ENCODE peak calls at places on chromosomes 2 and 18, in seven cellular contexts. J is GM23338, G is heart right ventricle, O is tibial nerve, N is ovary, B is K562, Z is IMR-90. A is an unnamed sample.

GRCh38 chr2:173749315-173749714 is 215.9 kb downstream of the SP3 start:
- DNase-seq in J (no peak), G (no peak), O (no peak), N (no peak), B (no peak), Z (peak), A (peak)

GRCh38 chr2:121649402-121649651 is at the start of gene CLASP1:
- DNase-seq in J (peak), G (peak), O (peak), N (peak), B (peak), Z (peak), A (peak)

GRCh38 chr2:26429779-26430654 is 28.3 kb downstream of the DRC1 start:
- DNase-seq in J (no peak), G (peak), O (no peak), N (no peak), B (no peak), Z (no peak), A (peak)

GRCh38 chr2:240892361-240892760 is 3.6 kb downstream of the MAB21L4 start:
- DNase-seq in J (no peak), G (no peak), O (no peak), N (no peak), B (no peak), Z (no peak), A (no peak)

GRCh38 chr2:42895134-42895795 is 102.9 kb upstream of the HAAO start:
- DNase-seq in J (no peak), G (no peak), O (no peak), N (no peak), B (no peak), Z (peak), A (no peak)

GRCh38 chr2:191635333-191636234 is 42.4 kb upstream of the NABP1 start:
- DNase-seq in J (no peak), G (no peak), O (no peak), N (no peak), B (no peak), Z (peak), A (peak)

GRCh38 chr18:45688834-45689233 is 35.1 kb upstream of the SLC14A1 start:
- DNase-seq in J (no peak), G (no peak), O (no peak), N (no peak), B (no peak), Z (no peak), A (no peak)

GRCh38 chr2:239830718-239831271 is 194.3 kb downstream of the NDUFA10 start:
- DNase-seq in J (no peak), G (no peak), O (peak), N (peak), B (no peak), Z (no peak), A (no peak)

GRCh38 chr18:25111382-25112070 is 240.4 kb downstream of the ZNF521 start:
- DNase-seq in J (peak), G (no peak), O (no peak), N (no peak), B (no peak), Z (no peak), A (no peak)

GRCh38 chr2:218260166-218260565 is 649 bp upstream of the GPBAR1 start:
- DNase-seq in J (no peak), G (no peak), O (no peak), N (no peak), B (no peak), Z (no peak), A (no peak)

GRCh38 chr2:238380785-238381184 is 45.9 kb upstream of the ASB1 start:
- DNase-seq in J (peak), G (no peak), O (no peak), N (no peak), B (no peak), Z (peak), A (peak)

GRCh38 chr2:208595386-208596275 is 189.0 kb downstream of the PTH2R start:
- DNase-seq in J (peak), G (no peak), O (no peak), N (no peak), B (peak), Z (no peak), A (no peak)

GRCh38 chr18:8375269-8375668 is 234.0 kb upstream of the RAB12 start:
- DNase-seq in J (no peak), G (no peak), O (no peak), N (no peak), B (no peak), Z (no peak), A (no peak)

GRCh38 chr2:236823976-236824375 is 254.4 kb downstream of the ACKR3 start:
- DNase-seq in J (no peak), G (no peak), O (no peak), N (no peak), B (no peak), Z (no peak), A (no peak)

GRCh38 chr2:53373126-53373525 is 394.5 kb upstream of the CHAC2 start:
- DNase-seq in J (no peak), G (no peak), O (no peak), N (no peak), B (no peak), Z (no peak), A (no peak)

GRCh38 chr2:37263839-37264238 is 32.4 kb downstream of the NDUFAF7 start:
- DNase-seq in J (peak), G (no peak), O (no peak), N (no peak), B (no peak), Z (no peak), A (no peak)

DNA sequence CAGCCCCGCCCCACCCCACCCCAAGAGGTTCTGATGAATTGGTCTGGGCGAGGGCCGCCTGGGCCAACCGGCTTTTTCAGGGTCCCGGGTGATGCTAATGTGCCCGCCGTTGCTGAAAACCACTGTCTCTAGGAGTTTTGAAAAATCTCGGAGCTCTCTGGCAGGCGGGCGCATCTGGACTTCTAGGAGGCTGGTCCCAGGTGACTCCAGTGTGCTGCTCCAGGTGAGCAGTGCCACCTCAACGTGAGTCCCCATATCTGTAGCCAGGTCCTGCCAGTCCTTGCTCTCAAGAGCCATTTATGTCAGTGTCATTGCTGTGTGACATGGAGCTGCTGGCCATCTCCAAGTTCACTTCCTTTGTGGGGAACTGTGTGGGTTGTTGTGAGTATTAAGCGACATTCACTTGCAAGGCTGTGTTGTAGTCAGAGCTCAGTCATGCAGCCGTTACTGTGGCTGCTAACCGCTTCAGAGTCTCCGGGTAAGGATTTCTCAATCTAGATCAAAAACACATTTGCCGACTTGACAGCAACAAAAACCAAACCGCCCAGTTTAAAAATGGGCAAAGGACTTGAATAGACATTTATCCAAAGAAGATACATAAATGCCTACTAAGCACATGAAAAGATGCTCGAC is at the start of gene RFX8:
- DNase-seq in J (peak), G (peak), O (peak), N (no peak), B (no peak), Z (peak), A (peak)
- H3K4me3 ChIP-seq in J (peak), G (peak), O (peak), N (peak), B (no peak), Z (peak), A (peak)

GRCh38 chr2:11144077-11144723 is 11.1 kb upstream of the SLC66A3 start:
- DNase-seq in J (no peak), G (no peak), O (no peak), N (no peak), B (no peak), Z (no peak), A (no peak)

GRCh38 chr2:11142987-11143386 is 12.3 kb upstream of the SLC66A3 start:
- DNase-seq in J (no peak), G (no peak), O (no peak), N (no peak), B (no peak), Z (no peak), A (no peak)

GRCh38 chr2:11141319-11141718 is 13.9 kb upstream of the SLC66A3 start:
- DNase-seq in J (no peak), G (no peak), O (no peak), N (no peak), B (no peak), Z (no peak), A (no peak)

GRCh38 chr2:11140492-11140891 is 14.8 kb upstream of the SLC66A3 start:
- DNase-seq in J (no peak), G (no peak), O (no peak), N (no peak), B (no peak), Z (peak), A (peak)

DNA sequence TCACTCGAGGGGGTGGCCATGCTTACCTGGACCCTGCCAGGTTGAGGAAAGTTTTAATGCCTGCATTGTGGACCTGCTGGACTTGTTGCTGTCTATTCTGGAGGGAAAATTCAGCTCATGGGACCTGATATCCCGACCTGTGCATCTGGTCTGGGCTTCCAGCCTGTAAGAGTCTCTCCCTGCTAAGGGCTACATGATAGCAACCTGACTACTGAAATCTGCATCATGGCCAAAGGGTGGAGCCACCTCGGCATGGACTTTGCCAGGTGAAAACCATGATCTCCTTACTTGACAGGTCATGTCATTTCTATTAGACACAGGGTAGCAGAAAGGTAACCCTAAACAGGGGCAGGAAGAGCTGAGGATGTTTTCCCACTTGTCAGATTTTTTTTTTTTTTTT is 12.9 kb upstream of the SLC66A3 start:
- DNase-seq in J (no peak), G (no peak), O (no peak), N (no peak), B (no peak), Z (no peak), A (no peak)
- TF ChIP-seq CTCF in J (peak), G (no peak), O (no peak), N (no peak), B (no peak), Z (no peak), A (no peak)

DNA sequence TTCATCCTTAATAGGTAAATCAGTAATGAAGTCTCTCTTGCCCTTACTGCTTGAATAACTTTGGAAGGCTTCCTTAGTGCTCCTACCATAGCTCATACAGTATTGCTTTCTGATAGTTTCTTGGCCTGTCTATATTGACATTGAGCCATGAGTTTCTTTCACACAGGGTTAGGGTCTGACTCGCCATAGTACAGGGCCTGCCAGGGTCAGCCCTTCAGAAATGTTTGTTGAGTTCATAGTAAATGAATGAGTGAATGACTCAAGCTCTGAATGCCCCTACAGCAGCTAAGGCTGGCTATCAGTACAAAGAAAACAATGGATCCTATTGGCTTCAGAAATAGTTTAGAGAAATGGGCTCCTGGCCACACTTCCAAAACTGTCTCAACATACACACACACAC is 65.0 kb upstream of the LRATD1 start:
- DNase-seq in J (no peak), G (no peak), O (no peak), N (no peak), B (no peak), Z (peak), A (peak)
- H3K4me3 ChIP-seq in J (no peak), G (no peak), O (no peak), N (no peak), B (no peak), Z (no peak), A (no peak)

DNA sequence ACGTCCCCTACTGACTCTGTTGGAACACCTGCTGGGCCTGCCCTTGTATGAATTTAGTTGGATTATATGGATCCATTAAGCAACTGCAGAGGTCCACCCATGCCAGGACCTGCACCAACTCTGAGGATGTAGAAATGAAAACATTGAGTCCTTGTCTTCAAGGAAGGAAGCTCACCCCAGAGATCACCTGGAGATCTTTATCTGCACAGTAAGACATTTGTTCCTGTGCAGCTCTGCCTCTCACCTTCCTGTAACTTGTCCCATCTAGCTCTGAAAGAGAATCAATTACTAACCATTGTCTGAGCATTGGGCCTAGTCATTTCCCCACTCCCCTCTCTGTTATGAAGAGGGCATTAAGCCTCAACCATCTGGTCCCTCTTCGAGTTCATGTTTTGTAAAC is 105.2 kb upstream of the YWHAQ start:
- DNase-seq in J (no peak), G (no peak), O (no peak), N (no peak), B (no peak), Z (no peak), A (no peak)
- TF ChIP-seq CTCF in J (no peak), G (no peak), O (no peak), N (no peak), B (no peak), Z (no peak), A (no peak)

GRCh38 chr2:127893033-127893432 is 7.3 kb upstream of the AMMECR1L start:
- DNase-seq in J (peak), G (peak), O (no peak), N (no peak), B (no peak), Z (no peak), A (no peak)
- H3K4me3 ChIP-seq in J (no peak), G (peak), O (no peak), N (no peak), B (no peak), Z (no peak), A (no peak)

GRCh38 chr2:187580462-187581124 is 26.4 kb upstream of the TFPI start:
- DNase-seq in J (peak), G (no peak), O (no peak), N (no peak), B (peak), Z (peak), A (peak)
- TF ChIP-seq CTCF in J (peak), G (peak), O (peak), N (peak), B (peak), Z (peak), A (peak)

A was measured in AG10803.